ENCODE peak calls at places on chromosomes 13 and 19, in ten cellular contexts. I is mesendoderm; X is A172; A is small intestine; L is LoVo; T is ureter; O is stimulated activated CD8-positive, alpha-beta memory T cell treated with anti-CD3 and anti-CD28 coated beads, Interleukin-15, amount 100 ng/mL, for 24 hours; C is activated CD4-positive, alpha-beta T cell treated with anti-CD3 and anti-CD28 coated beads, Interleukin-2, amount 10 ng/mL, durations not matched to agents 24 days and 14 days; W is EH; V is IMR-90. K is an unnamed sample.
A peak's percentile ranks its signal among the peaks of the same experiment; 100 is the strongest.

GRCh38 chr13:28429685-28430290 is 65.1 kb downstream of the FLT1 start:
- DNase-seq in I (peak; percentile 92), X (no peak), A (no peak), L (no peak), T (no peak), O (no peak), C (no peak), W (peak; percentile 56), V (peak; percentile 60), K (peak; percentile 37)

GRCh38 chr19:17035842-17036424 is 9.3 kb upstream of the CPAMD8 start:
- DNase-seq in I (no peak), X (no peak), A (no peak), L (no peak), T (no peak), O (no peak), C (no peak), W (peak; percentile 11), V (no peak), K (no peak)

GRCh38 chr13:28040977-28041376 is 52.5 kb upstream of the URAD start:
- DNase-seq in I (no peak), X (no peak), A (no peak), L (no peak), T (no peak), O (no peak), C (no peak), W (no peak), V (no peak), K (no peak)

GRCh38 chr19:43648633-43649032 is 9.0 kb upstream of the CADM4 start:
- DNase-seq in I (no peak), X (no peak), A (no peak), L (no peak), T (no peak), O (no peak), C (no peak), W (no peak), V (no peak), K (no peak)

GRCh38 chr13:45989607-45990006 is 62.9 kb downstream of the ZC3H13 start:
- DNase-seq in I (no peak), X (no peak), A (no peak), L (no peak), T (no peak), O (no peak), C (no peak), W (peak; percentile 51), V (peak; percentile 86), K (no peak)

GRCh38 chr19:10669246-10669645 is 15.1 kb downstream of the ILF3 start:
- DNase-seq in I (no peak), X (no peak), A (no peak), L (no peak), T (no peak), O (no peak), C (no peak), W (no peak), V (no peak), K (no peak)

GRCh38 chr19:53977429-53977990 is 13.9 kb upstream of the CACNG6 start:
- DNase-seq in I (peak; percentile 97), X (peak; percentile 95), A (peak; percentile 64), L (peak; percentile 61), T (peak; percentile 70), O (no peak), C (peak; percentile 87), W (peak; percentile 89), V (peak; percentile 78), K (peak; percentile 74)

GRCh38 chr19:8500158-8500557 is 2.3 kb downstream of the PRAM1 start:
- DNase-seq in I (peak; percentile 43), X (no peak), A (no peak), L (no peak), T (no peak), O (no peak), C (no peak), W (no peak), V (no peak), K (no peak)

GRCh38 chr13:107883561-107884175 is 331.7 kb downstream of the LIG4 start:
- DNase-seq in I (no peak), X (peak; percentile 57), A (no peak), L (peak; percentile 7), T (no peak), O (no peak), C (no peak), W (no peak), V (peak; percentile 93), K (no peak)

GRCh38 chr13:19289180-19289579 is 107.6 kb upstream of the TUBA3C start:
- DNase-seq in I (no peak), X (no peak), A (no peak), L (no peak), T (no peak), O (no peak), C (no peak), W (no peak), V (no peak), K (no peak)

GRCh38 chr19:35253316-35254286 is 4.8 kb downstream of the LSR start:
- DNase-seq in I (peak; percentile 51), X (no peak), A (no peak), L (no peak), T (no peak), O (no peak), C (no peak), W (no peak), V (no peak), K (no peak)

GRCh38 chr19:47471733-47472457 is at the start of gene SLC8A2:
- DNase-seq in I (peak; percentile 96), X (peak; percentile 30), A (no peak), L (peak; percentile 13), T (peak; percentile 73), O (no peak), C (peak; percentile 91), W (peak; percentile 79), V (peak; percentile 77), K (peak; percentile 98)

GRCh38 chr13:110356362-110356761 is 49.3 kb downstream of the COL4A2 start:
- DNase-seq in I (no peak), X (no peak), A (no peak), L (no peak), T (no peak), O (no peak), C (no peak), W (peak; percentile 64), V (no peak), K (no peak)

GRCh38 chr19:50520822-50521465 is 7.2 kb upstream of the ASPDH start:
- DNase-seq in I (no peak), X (no peak), A (no peak), L (no peak), T (no peak), O (no peak), C (no peak), W (no peak), V (no peak), K (no peak)

GRCh38 chr13:111177081-111177711 is 62.1 kb downstream of the ARHGEF7 start:
- DNase-seq in I (no peak), X (no peak), A (peak; percentile 59), L (no peak), T (peak; percentile 71), O (no peak), C (peak; percentile 82), W (peak; percentile 41), V (peak; percentile 68), K (no peak)

GRCh38 chr19:40460185-40460584 is 5.4 kb downstream of the BLVRB start:
- DNase-seq in I (no peak), X (no peak), A (no peak), L (no peak), T (no peak), O (no peak), C (no peak), W (no peak), V (no peak), K (no peak)

GRCh38 chr13:47114030-47114429 is 217.2 kb upstream of the HTR2A start:
- DNase-seq in I (no peak), X (peak; percentile 39), A (no peak), L (no peak), T (no peak), O (no peak), C (no peak), W (peak; percentile 90), V (peak; percentile 89), K (peak; percentile 12)

GRCh38 chr13:78587395-78587794 is 16.0 kb downstream of the POU4F1 start:
- DNase-seq in I (no peak), X (no peak), A (no peak), L (no peak), T (no peak), O (no peak), C (no peak), W (no peak), V (no peak), K (no peak)

GRCh38 chr19:33379151-33379829 is 5.8 kb downstream of the CEBPG start:
- DNase-seq in I (no peak), X (no peak), A (no peak), L (no peak), T (no peak), O (no peak), C (no peak), W (no peak), V (no peak), K (no peak)

GRCh38 chr13:41008349-41008980 is 10.7 kb downstream of the ELF1 start:
- DNase-seq in I (no peak), X (no peak), A (peak; percentile 43), L (peak; percentile 50), T (no peak), O (no peak), C (no peak), W (peak; percentile 65), V (peak; percentile 90), K (no peak)

GRCh38 chr13:27924529-27925141 is 4.8 kb downstream of the PDX1 start:
- DNase-seq in I (no peak), X (no peak), A (peak; percentile 51), L (no peak), T (no peak), O (no peak), C (no peak), W (no peak), V (no peak), K (peak; percentile 16)

GRCh38 chr19:5123646-5124045 is 154.7 kb downstream of the KDM4B start:
- DNase-seq in I (peak; percentile 53), X (no peak), A (no peak), L (no peak), T (no peak), O (no peak), C (no peak), W (no peak), V (no peak), K (peak; percentile 56)

GRCh38 chr13:23725922-23726321 is 155.7 kb downstream of the TNFRSF19 start:
- DNase-seq in I (no peak), X (no peak), A (no peak), L (no peak), T (no peak), O (no peak), C (no peak), W (no peak), V (no peak), K (no peak)

GRCh38 chr19:29667941-29668340 is 2.7 kb downstream of the PLEKHF1 start:
- DNase-seq in I (no peak), X (no peak), A (peak; percentile 52), L (no peak), T (no peak), O (no peak), C (peak; percentile 88), W (no peak), V (no peak), K (no peak)

GRCh38 chr19:55085923-55086715 is 10.4 kb downstream of the EPS8L1 start:
- DNase-seq in I (peak; percentile 41), X (no peak), A (no peak), L (no peak), T (no peak), O (no peak), C (no peak), W (no peak), V (no peak), K (no peak)

GRCh38 chr13:50616101-50616500 is 227.4 kb downstream of the DLEU7 start:
- DNase-seq in I (no peak), X (peak; percentile 10), A (no peak), L (no peak), T (no peak), O (no peak), C (no peak), W (peak; percentile 65), V (peak; percentile 51), K (no peak)

GRCh38 chr13:73337511-73337910 is 278.7 kb downstream of the KLF5 start:
- DNase-seq in I (no peak), X (no peak), A (no peak), L (no peak), T (no peak), O (no peak), C (no peak), W (peak; percentile 11), V (no peak), K (no peak)

GRCh38 chr19:5147971-5148793 is 179.3 kb downstream of the KDM4B start:
- DNase-seq in I (no peak), X (no peak), A (no peak), L (no peak), T (no peak), O (no peak), C (no peak), W (no peak), V (no peak), K (no peak)